ENCODE peak calls at places on chromosomes 2 and 18, in eight cellular contexts. F, H, D, Z, V, Q, R and E are unnamed samples.

GRCh38 chr2:15446961-15447360 is 114.2 kb downstream of the NBAS start:
- DNase-seq in F (no peak), H (no peak), D (no peak), Z (no peak), V (no peak), Q (no peak), R (no peak), E (no peak)

GRCh38 chr18:31244737-31245432 is 73.1 kb upstream of the DSG1 start:
- DNase-seq in F (no peak), H (no peak), D (peak; percentile 19), Z (no peak), V (no peak), Q (no peak), R (no peak), E (no peak)

GRCh38 chr2:230266654-230267053 is 41.1 kb downstream of the SP140 start:
- DNase-seq in F (no peak), H (no peak), D (no peak), Z (no peak), V (no peak), Q (no peak), R (no peak), E (no peak)

GRCh38 chr2:178069551-178069950 is 3.0 kb downstream of the PDE11A start:
- DNase-seq in F (no peak), H (no peak), D (peak; percentile 39), Z (no peak), V (no peak), Q (no peak), R (no peak), E (no peak)

GRCh38 chr2:55361465-55362189 is 58.0 kb downstream of the CCDC88A start:
- DNase-seq in F (no peak), H (no peak), D (no peak), Z (no peak), V (no peak), Q (no peak), R (no peak), E (no peak)

GRCh38 chr2:119536707-119537106 is 7.5 kb upstream of the CFAP221 start:
- DNase-seq in F (peak; percentile 34), H (no peak), D (no peak), Z (no peak), V (no peak), Q (no peak), R (no peak), E (no peak)

GRCh38 chr2:106269591-106270291 is 75.6 kb upstream of the UXS1 start:
- DNase-seq in F (peak; percentile 92), H (peak; percentile 72), D (peak; percentile 28), Z (peak; percentile 95), V (no peak), Q (peak; percentile 38), R (no peak), E (no peak)

GRCh38 chr18:68766433-68766832 is 31.4 kb upstream of the CCDC102B start:
- DNase-seq in F (no peak), H (no peak), D (no peak), Z (no peak), V (no peak), Q (no peak), R (no peak), E (no peak)

GRCh38 chr2:226835420-226835795 is 446 bp upstream of the RHBDD1 start:
- DNase-seq in F (no peak), H (no peak), D (peak; percentile 91), Z (no peak), V (peak; percentile 12), Q (peak; percentile 21), R (peak; percentile 77), E (no peak)

GRCh38 chr2:108575132-108575966 is 41.1 kb downstream of the LIMS1 start:
- DNase-seq in F (no peak), H (no peak), D (no peak), Z (no peak), V (no peak), Q (no peak), R (no peak), E (no peak)

GRCh38 chr2:210454336-210454735 is 22.2 kb downstream of the LANCL1 start:
- DNase-seq in F (no peak), H (no peak), D (no peak), Z (no peak), V (no peak), Q (no peak), R (no peak), E (no peak)

GRCh38 chr2:112483047-112483473 is 1.1 kb downstream of the TTL start:
- DNase-seq in F (no peak), H (no peak), D (peak; percentile 62), Z (peak; percentile 10), V (no peak), Q (no peak), R (no peak), E (no peak)

GRCh38 chr2:112481050-112481527 is 867 bp upstream of the TTL start:
- DNase-seq in F (peak; percentile 84), H (peak; percentile 87), D (peak; percentile 94), Z (peak; percentile 83), V (peak; percentile 82), Q (peak; percentile 61), R (peak; percentile 88), E (peak; percentile 83)

GRCh38 chr2:112481528-112482228 is at the start of gene TTL:
- DNase-seq in F (peak; percentile 78), H (peak; percentile 81), D (peak; percentile 89), Z (peak; percentile 75), V (peak; percentile 53), Q (peak; percentile 34), R (peak; percentile 80), E (peak; percentile 59)

GRCh38 chr2:112482309-112483046 is 522 bp downstream of the TTL start:
- DNase-seq in F (no peak), H (peak; percentile 30), D (peak; percentile 61), Z (peak; percentile 35), V (no peak), Q (no peak), R (peak; percentile 68), E (peak; percentile 37)

GRCh38 chr2:112480540-112481049 is 1.4 kb upstream of the TTL start:
- DNase-seq in F (no peak), H (peak; percentile 13), D (peak; percentile 45), Z (peak; percentile 12), V (no peak), Q (no peak), R (no peak), E (no peak)
- H3K4me3 ChIP-seq in F (peak overlapping the region; percentile 87), H (no peak overlapping the region), D (peak overlapping the region; percentile 76), Z (no peak overlapping the region), V (peak overlapping the region; percentile 92), Q (peak overlapping the region; percentile 63), R (peak overlapping the region; percentile 72), E (peak overlapping the region; percentile 85)

DNA sequence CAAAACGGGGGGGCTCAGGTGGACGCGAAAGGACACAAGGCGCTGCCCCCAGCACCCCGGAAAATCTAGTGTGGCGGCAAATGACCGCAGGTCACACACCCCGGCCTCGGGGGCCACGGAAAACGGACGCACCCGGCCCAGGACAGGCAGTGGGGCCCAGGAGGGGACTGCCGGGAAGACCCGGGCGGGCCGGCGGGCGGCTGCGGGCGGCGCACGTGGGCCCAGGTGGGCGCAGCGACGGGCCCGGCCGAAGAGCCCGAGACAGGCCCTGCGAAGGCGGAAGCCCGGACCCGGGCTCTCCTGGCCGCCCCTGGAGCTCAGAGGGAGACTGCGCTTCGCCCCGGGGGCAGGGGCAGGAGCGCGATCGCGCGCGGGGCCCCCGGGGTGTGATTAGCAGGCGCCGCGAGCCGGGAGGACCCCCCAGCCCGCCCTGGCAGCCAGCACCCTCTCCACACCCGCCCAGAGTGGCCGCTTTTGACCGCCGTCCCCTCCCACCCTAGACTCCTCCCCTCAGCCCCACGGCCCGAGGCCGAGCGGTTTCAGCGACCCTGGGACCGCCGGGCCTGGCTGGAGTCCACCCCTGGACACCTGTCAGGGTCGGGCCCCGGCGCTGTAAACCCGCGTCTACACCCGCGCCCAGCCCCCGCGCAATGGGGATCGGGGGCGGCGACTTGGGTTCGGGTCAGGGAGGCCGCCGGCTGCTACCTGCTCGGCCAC is 773 bp downstream of the MBP start:
- DNase-seq in F (peak; percentile 65), H (peak; percentile 80), D (no peak), Z (peak; percentile 71), V (peak; percentile 48), Q (peak; percentile 29), R (peak; percentile 85), E (peak; percentile 68)
- TF ChIP-seq POLR2A in F (no peak), H (peak; percentile 37), D (no peak), Z (peak; percentile 35), V (no peak), Q (no peak), R (no peak), E (no peak)

GRCh38 chr2:222105046-222105445 is 193.8 kb downstream of the PAX3 start:
- DNase-seq in F (no peak), H (no peak), D (no peak), Z (no peak), V (no peak), Q (no peak), R (no peak), E (no peak)
- H3K4me3 ChIP-seq in F (no peak overlapping the region), H (no peak overlapping the region), D (no peak overlapping the region), Z (no peak overlapping the region), V (no peak overlapping the region), Q (no peak overlapping the region), R (no peak overlapping the region), E (no peak overlapping the region)

DNA sequence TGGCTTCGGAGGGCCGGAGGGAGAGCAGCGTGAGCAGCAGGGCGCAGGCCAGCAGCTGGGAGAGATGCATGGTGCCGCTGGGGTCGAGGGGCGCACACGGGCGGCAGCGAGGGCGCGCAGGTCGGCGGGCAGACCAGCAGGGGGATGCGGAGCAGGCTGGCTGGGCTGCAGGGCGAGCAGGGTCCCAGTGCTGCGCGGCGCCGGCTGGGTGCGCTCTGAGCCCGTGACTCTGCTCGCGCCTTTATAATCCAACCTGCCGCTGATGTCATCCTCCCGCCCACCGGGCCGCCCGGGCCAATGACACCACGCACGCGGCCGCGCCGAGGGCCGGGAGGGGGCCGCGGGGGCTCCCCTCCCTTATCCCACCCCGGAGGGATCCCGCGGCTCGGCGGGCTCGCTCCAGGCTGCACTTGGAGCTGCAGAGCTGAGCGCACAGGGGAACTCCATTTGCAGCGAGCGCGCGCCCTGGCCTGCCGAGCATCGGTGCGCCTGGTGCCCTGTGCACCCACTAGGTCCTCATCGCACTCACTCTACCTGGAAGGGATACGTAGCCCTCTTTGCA is at the start of gene NPPC:
- DNase-seq in F (peak; percentile 34), H (no peak), D (peak; percentile 59), Z (peak; percentile 33), V (no peak), Q (no peak), R (peak; percentile 76), E (peak; percentile 76)
- TF ChIP-seq POLR2A in F (no peak), H (no peak), D (no peak), Z (no peak), V (no peak), Q (no peak), R (no peak), E (no peak)